ENCODE peak calls at places on chromosome 13, in ten cellular contexts. W is ascending aorta, S is neural progenitor cell, N is neuronal stem cell, H is PC-9, O is HepG2, Y is BE2C, G is cardiac muscle cell, J is lower lobe of right lung, T is uterus. F is an unnamed sample.

GRCh38 chr13:94435604-94436226 is 43.8 kb downstream of the DCT start:
- DNase-seq in W (no peak), S (peak; percentile 61), N (peak; percentile 30), H (no peak), O (peak; percentile 27), Y (no peak), G (peak; percentile 57), J (no peak), T (no peak), F (no peak)

GRCh38 chr13:106415971-106416370 is 119.5 kb downstream of the EFNB2 start:
- DNase-seq in W (no peak), S (no peak), N (no peak), H (no peak), O (no peak), Y (no peak), G (no peak), J (no peak), T (no peak), F (no peak)

GRCh38 chr13:37381502-37381901 is 217.1 kb downstream of the POSTN start:
- DNase-seq in W (no peak), S (no peak), N (no peak), H (no peak), O (no peak), Y (no peak), G (no peak), J (no peak), T (no peak), F (no peak)

GRCh38 chr13:19150712-19151228 is 30.9 kb downstream of the TUBA3C start:
- DNase-seq in W (no peak), S (no peak), N (no peak), H (no peak), O (no peak), Y (no peak), G (no peak), J (no peak), T (no peak), F (no peak)

GRCh38 chr13:74153316-74153715 is 19.1 kb upstream of the KLF12 start:
- DNase-seq in W (no peak), S (no peak), N (no peak), H (no peak), O (no peak), Y (no peak), G (no peak), J (no peak), T (no peak), F (no peak)

GRCh38 chr13:106752584-106753202 is 184.8 kb upstream of the ARGLU1 start:
- DNase-seq in W (no peak), S (peak; percentile 84), N (peak; percentile 49), H (no peak), O (no peak), Y (no peak), G (peak; percentile 28), J (no peak), T (no peak), F (no peak)

GRCh38 chr13:33125821-33126570 is 109.8 kb downstream of the KL start:
- DNase-seq in W (no peak), S (peak; percentile 19), N (peak; percentile 27), H (peak; percentile 98), O (peak; percentile 99), Y (peak; percentile 59), G (peak; percentile 64), J (no peak), T (peak; percentile 70), F (peak; percentile 61)

GRCh38 chr13:27621116-27621365 is 651 bp upstream of the POLR1D start:
- DNase-seq in W (no peak), S (no peak), N (no peak), H (no peak), O (no peak), Y (no peak), G (no peak), J (no peak), T (no peak), F (no peak)

GRCh38 chr13:46168341-46168740 is 13.6 kb downstream of the LCP1 start:
- DNase-seq in W (no peak), S (no peak), N (no peak), H (no peak), O (no peak), Y (no peak), G (no peak), J (peak; percentile 65), T (peak; percentile 67), F (no peak)

GRCh38 chr13:72199640-72200039 is 332.6 kb upstream of the DACH1 start:
- DNase-seq in W (no peak), S (no peak), N (no peak), H (no peak), O (no peak), Y (no peak), G (no peak), J (no peak), T (no peak), F (no peak)

GRCh38 chr13:78595458-78595818 is 7.9 kb downstream of the POU4F1 start:
- DNase-seq in W (no peak), S (peak; percentile 74), N (no peak), H (no peak), O (no peak), Y (no peak), G (no peak), J (no peak), T (no peak), F (no peak)
- H3K4me3 ChIP-seq in W (peak overlapping the region; percentile 34), S (peak overlapping the region; percentile 51), N (no peak overlapping the region), H (no peak overlapping the region), O (no peak overlapping the region), Y (peak overlapping the region; percentile 57), G (no peak overlapping the region), J (no peak overlapping the region), T (no peak overlapping the region), F (peak overlapping the region; percentile 54)

GRCh38 chr13:75774176-75774575 is 138.0 kb downstream of the LMO7 start:
- DNase-seq in W (no peak), S (no peak), N (no peak), H (no peak), O (no peak), Y (no peak), G (no peak), J (no peak), T (no peak), F (no peak)
- H3K4me1 ChIP-seq in W (no peaks in the 10 kb centered on the region), S (no peaks in the 10 kb centered on the region), N (no peaks in the 10 kb centered on the region), H (peaks cover 23% of the 10 kb centered on the region), O (peaks cover 45% of the 10 kb centered on the region), Y (peaks cover 8% of the 10 kb centered on the region), G (peaks cover 10% of the 10 kb centered on the region), J (peaks cover 12% of the 10 kb centered on the region), T (no peaks in the 10 kb centered on the region), F (peaks cover 48% of the 10 kb centered on the region)

DNA sequence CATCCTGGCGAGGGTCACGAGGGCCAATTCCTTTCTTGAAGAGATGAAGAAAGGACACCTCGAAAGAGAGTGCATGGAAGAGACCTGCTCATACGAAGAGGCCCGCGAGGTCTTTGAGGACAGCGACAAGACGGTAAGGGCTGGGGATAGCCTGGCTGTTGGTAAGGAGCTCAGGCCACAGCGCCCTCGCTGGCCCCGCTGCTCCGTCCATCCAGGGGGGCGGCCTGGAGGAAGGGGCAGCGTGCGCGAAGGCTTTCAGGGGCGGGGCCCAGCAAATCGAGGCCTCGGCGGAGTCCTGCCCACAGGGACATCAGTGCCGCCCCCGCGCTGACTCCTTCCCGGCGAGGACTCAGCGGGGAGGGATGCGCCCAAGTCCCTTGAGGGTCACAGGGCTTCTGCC is 6.9 kb downstream of the F10 start:
- DNase-seq in W (no peak), S (no peak), N (no peak), H (no peak), O (no peak), Y (no peak), G (no peak), J (peak; percentile 41), T (no peak), F (no peak)
- H3K4me3 ChIP-seq in W (no peak overlapping the region), S (no peak overlapping the region), N (no peak overlapping the region), H (no peak overlapping the region), O (no peak overlapping the region), Y (no peak overlapping the region), G (no peak overlapping the region), J (no peak overlapping the region), T (no peak overlapping the region), F (peak overlapping the region; percentile 55)

GRCh38 chr13:98567140-98567539 is 9.8 kb downstream of the STK24 start:
- DNase-seq in W (no peak), S (no peak), N (no peak), H (no peak), O (no peak), Y (no peak), G (no peak), J (no peak), T (no peak), F (no peak)
- H3K4me1 ChIP-seq in W (no peaks in the 10 kb centered on the region), S (peaks cover 35% of the 10 kb centered on the region), N (no peaks in the 10 kb centered on the region), H (peaks cover 52% of the 10 kb centered on the region), O (peaks cover 80% of the 10 kb centered on the region), Y (peaks cover 7% of the 10 kb centered on the region), G (peaks cover 29% of the 10 kb centered on the region), J (peaks cover 85% of the 10 kb centered on the region), T (peaks cover 16% of the 10 kb centered on the region), F (peaks cover 92% of the 10 kb centered on the region)

GRCh38 chr13:42883771-42884170 is 102.4 kb downstream of the FAM216B start:
- DNase-seq in W (no peak), S (peak; percentile 32), N (peak; percentile 6), H (no peak), O (no peak), Y (peak; percentile 67), G (peak; percentile 49), J (no peak), T (no peak), F (no peak)
- H3K4me3 ChIP-seq in W (no peak overlapping the region), S (no peak overlapping the region), N (no peak overlapping the region), H (no peak overlapping the region), O (no peak overlapping the region), Y (peak overlapping the region; percentile 30), G (no peak overlapping the region), J (no peak overlapping the region), T (no peak overlapping the region), F (no peak overlapping the region)

GRCh38 chr13:114102521-114103288 is 29.7 kb downstream of the RASA3 start:
- DNase-seq in W (no peak), S (no peak), N (no peak), H (no peak), O (no peak), Y (peak; percentile 6), G (no peak), J (peak; percentile 38), T (peak; percentile 15), F (no peak)

GRCh38 chr13:114101831-114102520 is 30.4 kb downstream of the RASA3 start:
- DNase-seq in W (no peak), S (no peak), N (no peak), H (no peak), O (no peak), Y (no peak), G (no peak), J (peak; percentile 41), T (peak; percentile 13), F (no peak)

GRCh38 chr13:114100446-114101320 is 31.7 kb downstream of the RASA3 start:
- DNase-seq in W (no peak), S (no peak), N (no peak), H (no peak), O (no peak), Y (no peak), G (peak; percentile 59), J (peak; percentile 45), T (peak; percentile 19), F (no peak)

GRCh38 chr13:114099918-114100445 is 32.4 kb downstream of the RASA3 start:
- DNase-seq in W (no peak), S (peak; percentile 87), N (no peak), H (no peak), O (peak; percentile 15), Y (peak; percentile 67), G (peak; percentile 62), J (peak; percentile 44), T (peak; percentile 27), F (no peak)

DNA sequence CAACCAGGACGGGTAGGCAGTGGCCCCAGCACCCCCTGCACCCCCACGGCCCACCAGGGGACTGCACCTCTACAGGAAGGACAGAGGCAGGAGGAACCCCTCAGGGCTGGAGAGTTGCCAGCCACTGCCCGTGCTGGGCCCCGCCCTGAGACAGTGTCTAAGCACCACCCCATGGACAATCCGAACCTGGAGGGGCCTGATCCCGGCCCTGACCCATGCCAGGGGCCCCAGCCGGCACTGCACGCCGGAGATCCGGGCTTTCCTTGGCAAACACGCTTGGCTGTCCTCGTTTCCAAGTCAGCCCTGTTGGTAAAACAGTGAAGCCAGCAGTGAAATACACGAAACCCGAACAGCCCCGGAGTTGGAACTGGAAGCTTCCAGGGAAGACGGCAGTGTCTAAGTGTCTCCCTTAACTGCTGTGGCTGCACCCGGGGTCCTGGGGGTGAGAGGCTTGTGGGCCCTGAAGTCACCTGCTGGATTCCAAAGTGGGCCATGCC is 31.1 kb downstream of the RASA3 start:
- DNase-seq in W (no peak), S (no peak), N (no peak), H (no peak), O (no peak), Y (no peak), G (no peak), J (peak; percentile 36), T (peak; percentile 41), F (no peak)
- H3K4me1 ChIP-seq in W (peaks cover 10% of the 10 kb centered on the region), S (peaks cover 8% of the 10 kb centered on the region), N (peaks cover 20% of the 10 kb centered on the region), H (no peaks in the 10 kb centered on the region), O (no peaks in the 10 kb centered on the region), Y (peaks cover 24% of the 10 kb centered on the region), G (peaks cover 38% of the 10 kb centered on the region), J (peaks cover 16% of the 10 kb centered on the region), T (peaks cover 3% of the 10 kb centered on the region), F (peaks cover 38% of the 10 kb centered on the region)

F was measured in left ventricle myocardium inferior.